ENCODE peak calls at places on chromosomes 7 and 10, in nine cellular contexts. F, J, G, O, R, V, I, Y and D are unnamed samples. For H3K36me3, the result is how much of the 10 kb centered on the place peaks cover.

GRCh38 chr7:23422904-23423303 is 47.4 kb downstream of the IGF2BP3 start:
- DNase-seq in G (no peak), Y (no peak), V (no peak), R (no peak), I (no peak), J (no peak), O (no peak), F (no peak), D (no peak)

GRCh38 chr7:101814081-101814995 is 3.1 kb upstream of the CUX1 start:
- DNase-seq in R (peak), Y (peak), O (peak), V (peak), J (peak), G (peak), F (peak), I (peak), D (peak)

GRCh38 chr10:19904202-19904661 is 88.0 kb downstream of the PLXDC2 start:
- DNase-seq in V (no peak), Y (no peak), G (no peak), F (no peak), R (peak), O (no peak), J (no peak), I (no peak), D (no peak)

GRCh38 chr10:129852829-129853228 is 111.2 kb downstream of the EBF3 start:
- DNase-seq in Y (no peak), I (no peak), V (no peak), O (no peak), G (no peak), J (no peak), F (no peak), R (no peak), D (no peak)

GRCh38 chr10:62082729-62083412 is 181.4 kb downstream of the ARID5B start:
- DNase-seq in R (peak), Y (peak), F (no peak), J (peak), V (no peak), G (no peak), O (no peak), I (peak), D (no peak)

GRCh38 chr7:123749537-123749857 is 694 bp upstream of the WASL start:
- DNase-seq in F (peak), V (no peak), Y (no peak), G (no peak), J (no peak), R (peak), O (peak), I (peak), D (peak)

GRCh38 chr10:1609596-1609995 is 127.7 kb downstream of the ADARB2 start:
- DNase-seq in Y (no peak), J (no peak), R (no peak), V (no peak), G (no peak), O (no peak), F (no peak), I (no peak), D (no peak)

GRCh38 chr10:97320480-97321031 is 1.5 kb downstream of the FRAT1 start:
- DNase-seq in Y (peak), G (no peak), F (no peak), V (peak), I (peak), R (no peak), J (peak), O (peak), D (no peak)

GRCh38 chr7:90842430-90842788 is 246.3 kb downstream of the CDK14 start:
- DNase-seq in Y (no peak), G (no peak), F (no peak), I (no peak), J (no peak), V (no peak), R (no peak), O (no peak), D (no peak)

GRCh38 chr10:103079946-103080345 is 113.1 kb downstream of the NT5C2 start:
- DNase-seq in V (no peak), F (no peak), I (no peak), G (no peak), R (no peak), J (no peak), Y (no peak), O (no peak), D (no peak)

GRCh38 chr7:66521675-66522074 is 107.0 kb upstream of the KCTD7 start:
- DNase-seq in G (no peak), O (no peak), R (no peak), F (no peak), V (no peak), Y (no peak), J (no peak), I (no peak), D (no peak)

GRCh38 chr10:131773989-131774343 is 126.8 kb upstream of the PPP2R2D start:
- DNase-seq in O (peak), J (no peak), F (no peak), R (no peak), G (no peak), I (no peak), Y (no peak), V (no peak), D (no peak)

GRCh38 chr7:66522518-66522917 is 106.2 kb upstream of the KCTD7 start:
- DNase-seq in R (no peak), O (no peak), J (no peak), V (no peak), I (no peak), F (no peak), G (no peak), Y (no peak), D (no peak)

GRCh38 chr10:84706875-84707274 is 378.5 kb downstream of the CCSER2 start:
- DNase-seq in R (peak), J (no peak), Y (no peak), V (no peak), O (no peak), G (peak), I (no peak), F (peak), D (no peak)

GRCh38 chr7:1912472-1913289 is 242.6 kb downstream of the ELFN1 start:
- DNase-seq in R (peak), V (peak), F (peak), O (no peak), J (peak), I (no peak), Y (no peak), G (peak), D (no peak)

GRCh38 chr7:116348356-116348755 is 138.0 kb downstream of the TES start:
- DNase-seq in J (no peak), R (no peak), V (no peak), F (no peak), G (no peak), Y (no peak), O (no peak), I (no peak), D (no peak)

GRCh38 chr10:29326299-29326698 is 37.4 kb downstream of the LYZL1 start:
- DNase-seq in Y (no peak), R (no peak), I (no peak), G (no peak), F (no peak), J (no peak), V (no peak), O (no peak), D (no peak)

GRCh38 chr10:29322918-29323317 is 34.0 kb downstream of the LYZL1 start:
- DNase-seq in Y (no peak), I (no peak), V (no peak), O (no peak), R (no peak), G (no peak), F (no peak), J (peak), D (no peak)

GRCh38 chr10:29321656-29322055 is 32.8 kb downstream of the LYZL1 start:
- DNase-seq in F (no peak), O (no peak), V (no peak), J (no peak), R (no peak), I (no peak), G (no peak), Y (no peak), D (no peak)

GRCh38 chr10:29323387-29323786 is 34.5 kb downstream of the LYZL1 start:
- DNase-seq in Y (no peak), G (no peak), V (no peak), I (no peak), J (no peak), O (no peak), R (no peak), F (no peak), D (no peak)

DNA sequence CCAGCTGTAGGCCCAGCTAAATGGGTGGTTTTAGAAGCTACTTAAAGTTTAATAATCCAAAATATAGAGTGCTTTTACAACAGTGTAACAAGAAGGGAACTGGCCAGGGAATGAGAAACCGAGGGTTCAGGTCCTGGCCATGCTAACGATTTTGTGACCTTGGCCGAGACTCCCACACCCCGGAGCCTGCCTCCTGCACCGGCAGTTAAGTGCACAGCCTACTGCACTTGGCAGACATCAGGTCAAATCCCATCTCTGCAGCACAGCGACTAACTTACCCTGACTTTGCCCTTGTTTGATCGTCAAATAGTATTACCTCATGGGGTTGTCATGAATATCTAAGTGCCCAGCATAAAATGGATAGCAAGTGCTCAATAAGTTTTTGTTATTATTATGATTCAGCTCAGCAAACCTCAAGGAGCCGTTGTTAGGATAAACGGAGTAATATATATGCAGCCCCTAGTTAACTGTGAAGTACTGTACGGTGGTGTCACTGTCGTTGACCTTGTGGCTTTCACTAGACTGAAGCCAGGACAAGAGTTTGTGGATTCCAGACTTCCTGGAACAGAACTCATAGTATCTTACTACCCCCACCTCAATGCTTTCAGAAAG is 35.5 kb downstream of the LYZL1 start:
- DNase-seq in R (peak), Y (no peak), G (no peak), J (peak), F (no peak), I (no peak), O (no peak), V (no peak), D (no peak)
- H3K27ac ChIP-seq in R (no peak), Y (no peak), G (no peak), J (peak), F (no peak), I (no peak), O (no peak), V (no peak), D (no peak)

DNA sequence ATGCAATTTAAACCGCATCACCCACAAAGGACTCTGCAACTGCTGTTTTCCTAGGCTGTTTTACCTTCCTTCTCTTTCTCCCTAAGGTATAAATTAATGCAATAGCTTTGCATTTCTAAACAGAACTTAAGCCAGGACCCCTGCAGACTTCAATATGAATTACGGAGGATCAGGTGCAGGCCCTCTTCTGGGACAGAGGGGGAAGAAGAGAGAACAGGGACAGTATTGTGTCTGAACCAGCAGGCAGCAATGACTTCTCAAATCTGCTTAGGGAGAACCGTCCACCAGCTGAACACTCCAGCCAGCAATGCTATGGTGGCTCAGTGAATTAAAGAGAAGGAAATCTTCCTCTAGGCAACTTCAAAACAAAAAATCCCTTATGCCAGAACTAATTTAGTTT is 35.7 kb downstream of the POLR3A start:
- DNase-seq in Y (no peak), G (no peak), I (no peak), O (no peak), F (no peak), V (no peak), J (no peak), R (no peak), D (no peak)
- H3K36me3 ChIP-seq in Y (under half), G (half or more), I (half or more), O (under half), F (under half), V (under half), J (under half), R (under half), D (under half)

GRCh38 chr10:49395741-49396665 is at the start of gene DRGX:
- DNase-seq in R (no peak), F (no peak), G (no peak), I (no peak), Y (no peak), V (no peak), J (peak), O (no peak), D (no peak)
- H3K27ac ChIP-seq in R (no peak), F (no peak), G (no peak), I (no peak), Y (no peak), V (no peak), J (no peak), O (no peak), D (no peak)

GRCh38 chr10:133182791-133183645 is 23.0 kb downstream of the KNDC1 start:
- DNase-seq in Y (no peak), J (no peak), I (no peak), R (no peak), F (no peak), O (no peak), G (no peak), V (no peak), D (no peak)
- H3K36me3 ChIP-seq in Y (under half), J (under half), I (under half), R (under half), F (under half), O (under half), G (under half), V (under half), D (under half)

DNA sequence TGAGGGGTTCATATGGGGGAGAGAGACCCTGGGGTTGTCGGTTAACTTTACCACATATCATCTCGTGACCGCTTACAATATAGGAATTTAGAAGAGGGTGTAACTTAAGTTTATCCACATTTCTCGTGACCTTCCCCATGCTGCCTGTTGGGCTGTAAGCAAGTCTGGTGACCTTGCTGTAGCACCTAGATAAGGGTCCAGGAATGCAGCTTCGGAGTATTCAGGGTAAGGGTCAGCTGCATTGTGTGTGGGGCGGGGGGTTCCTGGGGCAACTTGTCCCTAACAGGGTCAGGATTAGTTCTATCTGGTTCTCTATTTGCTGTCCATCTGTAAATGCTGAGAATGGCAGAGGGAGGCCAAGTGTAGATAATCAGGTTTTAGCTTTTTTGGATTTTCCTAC is 1.3 kb upstream of the CHST3 start:
- DNase-seq in Y (no peak), G (no peak), I (no peak), V (no peak), O (no peak), J (peak), F (no peak), R (no peak), D (no peak)
- H3K27ac ChIP-seq in Y (peak), G (no peak), I (no peak), V (no peak), O (peak), J (peak), F (peak), R (no peak), D (peak)

GRCh38 chr7:151599401-151600227 is 79.9 kb upstream of the RHEB start:
- DNase-seq in J (no peak), Y (peak), I (no peak), O (peak), V (no peak), F (peak), G (peak), R (peak), D (peak)

GRCh38 chr7:151595702-151596340 is 76.1 kb upstream of the RHEB start:
- DNase-seq in V (no peak), R (no peak), F (no peak), G (peak), J (no peak), Y (no peak), I (no peak), O (no peak), D (no peak)

GRCh38 chr7:151597541-151597940 is 77.8 kb upstream of the RHEB start:
- DNase-seq in I (no peak), R (no peak), G (peak), Y (no peak), J (no peak), V (no peak), F (no peak), O (no peak), D (no peak)

GRCh38 chr7:151601521-151602305 is 82.0 kb upstream of the RHEB start:
- DNase-seq in R (no peak), F (no peak), V (no peak), Y (no peak), O (no peak), G (no peak), J (no peak), I (no peak), D (no peak)

GRCh38 chr7:151598045-151598444 is 78.3 kb upstream of the RHEB start:
- DNase-seq in I (no peak), V (no peak), O (no peak), R (peak), F (no peak), G (peak), J (no peak), Y (no peak), D (no peak)
- H3K36me3 ChIP-seq in I (under half), V (under half), O (under half), R (under half), F (under half), G (under half), J (under half), Y (under half), D (under half)

DNA sequence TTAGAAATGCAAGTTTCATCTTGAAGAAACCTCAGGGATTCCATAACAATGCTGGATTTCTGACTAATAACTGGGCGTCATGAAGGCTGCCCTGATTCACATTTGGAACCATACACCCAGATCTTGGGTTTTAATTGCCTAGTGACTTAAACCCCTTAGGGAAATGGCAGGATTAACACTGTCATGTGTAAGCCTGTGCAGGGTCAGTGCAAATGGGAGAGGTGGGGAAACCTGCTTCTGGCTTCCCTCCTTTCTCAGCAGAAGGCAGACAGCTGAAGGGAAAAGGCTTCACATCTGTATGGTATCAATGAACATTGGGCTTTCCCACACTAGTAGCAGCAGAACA is 364.2 kb downstream of the ANKRD30A start:
- DNase-seq in G (no peak), V (no peak), I (no peak), O (no peak), F (no peak), J (no peak), R (no peak), Y (no peak), D (no peak)
- H3K27ac ChIP-seq in G (peak), V (no peak), I (no peak), O (no peak), F (no peak), J (no peak), R (no peak), Y (no peak), D (no peak)